ENCODE peak calls at places on chromosomes 7 and 10, in nine cellular contexts. T is fibroblast of lung; D is H9; V is cardiac muscle cell; F is SJCRH30; I is upper lobe of right lung; H is tibial nerve; K is transverse colon; Y is CD8-positive, alpha-beta memory T cell. S is an unnamed sample.

GRCh38 chr7:135768064-135768463 is 19.5 kb upstream of the FAM180A start:
- DNase-seq in T (no peak), D (no peak), V (no peak), F (no peak), I (no peak), H (no peak), K (no peak), Y (no peak), S (no peak)

GRCh38 chr7:128032605-128033235 is 1.5 kb upstream of the LRRC4 start:
- DNase-seq in T (no peak), D (peak; percentile 47), V (no peak), F (no peak), I (peak; percentile 69), H (no peak), K (no peak), Y (no peak), S (no peak)

GRCh38 chr10:82591421-82591820 is 716.4 kb downstream of the NRG3 start:
- DNase-seq in T (no peak), D (no peak), V (no peak), F (no peak), I (no peak), H (no peak), K (no peak), Y (no peak), S (no peak)

GRCh38 chr10:101299211-101299610 is 54.8 kb upstream of the BTRC start:
- DNase-seq in T (no peak), D (no peak), V (no peak), F (no peak), I (no peak), H (no peak), K (no peak), Y (no peak), S (no peak)

GRCh38 chr7:137953692-137954470 is 48.0 kb downstream of the CREB3L2 start:
- DNase-seq in T (peak; percentile 79), D (no peak), V (no peak), F (no peak), I (no peak), H (no peak), K (peak; percentile 43), Y (no peak), S (no peak)

GRCh38 chr10:100109670-100110069 is 28.0 kb upstream of the CPN1 start:
- DNase-seq in T (no peak), D (peak; percentile 52), V (no peak), F (no peak), I (no peak), H (no peak), K (no peak), Y (no peak), S (no peak)

GRCh38 chr7:101885597-101885955 is 68.2 kb downstream of the CUX1 start:
- DNase-seq in T (no peak), D (no peak), V (no peak), F (no peak), I (no peak), H (no peak), K (no peak), Y (no peak), S (peak; percentile 31)

GRCh38 chr10:93921338-93921737 is 27.6 kb downstream of the SLC35G1 start:
- DNase-seq in T (no peak), D (peak; percentile 36), V (no peak), F (no peak), I (no peak), H (no peak), K (peak; percentile 13), Y (peak; percentile 3), S (no peak)

GRCh38 chr7:19110026-19110777 is 7.2 kb downstream of the TWIST1 start:
- DNase-seq in T (no peak), D (no peak), V (no peak), F (no peak), I (no peak), H (no peak), K (no peak), Y (no peak), S (no peak)

GRCh38 chr10:132875435-132875834 is 66.9 kb downstream of the CFAP46 start:
- DNase-seq in T (no peak), D (no peak), V (no peak), F (no peak), I (peak; percentile 11), H (no peak), K (no peak), Y (no peak), S (no peak)

GRCh38 chr10:113987805-113988204 is 55.9 kb upstream of the ADRB1 start:
- DNase-seq in T (peak; percentile 34), D (no peak), V (no peak), F (no peak), I (no peak), H (peak; percentile 23), K (no peak), Y (no peak), S (no peak)

GRCh38 chr10:30529373-30529998 is 95.5 kb downstream of the MAP3K8 start:
- DNase-seq in T (no peak), D (peak; percentile 40), V (no peak), F (no peak), I (peak; percentile 88), H (peak; percentile 36), K (peak; percentile 80), Y (peak; percentile 71), S (peak; percentile 26)

GRCh38 chr10:79429751-79430150 is 15.7 kb downstream of the ZCCHC24 start:
- DNase-seq in T (no peak), D (no peak), V (no peak), F (no peak), I (no peak), H (no peak), K (no peak), Y (no peak), S (no peak)

GRCh38 chr10:5628366-5628765 is 38.0 kb downstream of the ASB13 start:
- DNase-seq in T (peak; percentile 66), D (no peak), V (no peak), F (no peak), I (no peak), H (no peak), K (no peak), Y (no peak), S (no peak)

GRCh38 chr7:81226234-81226633 is 307.4 kb upstream of the SEMA3C start:
- DNase-seq in T (no peak), D (no peak), V (no peak), F (no peak), I (no peak), H (no peak), K (no peak), Y (no peak), S (no peak)

GRCh38 chr7:105222953-105223352 is 165.8 kb downstream of the SRPK2 start:
- DNase-seq in T (no peak), D (no peak), V (no peak), F (peak; percentile 64), I (no peak), H (no peak), K (no peak), Y (no peak), S (no peak)

GRCh38 chr7:36039671-36040070 is 113.4 kb upstream of the EEPD1 start:
- DNase-seq in T (no peak), D (no peak), V (no peak), F (no peak), I (no peak), H (no peak), K (no peak), Y (no peak), S (no peak)

GRCh38 chr7:36036590-36036989 is 116.5 kb upstream of the EEPD1 start:
- DNase-seq in T (no peak), D (no peak), V (peak; percentile 41), F (no peak), I (no peak), H (no peak), K (no peak), Y (no peak), S (no peak)

GRCh38 chr7:36039243-36039642 is 113.8 kb upstream of the EEPD1 start:
- DNase-seq in T (no peak), D (no peak), V (no peak), F (no peak), I (no peak), H (no peak), K (no peak), Y (no peak), S (no peak)

GRCh38 chr7:36037121-36037662 is 115.9 kb upstream of the EEPD1 start:
- DNase-seq in T (peak; percentile 91), D (no peak), V (no peak), F (no peak), I (no peak), H (no peak), K (peak; percentile 37), Y (no peak), S (peak; percentile 46)

GRCh38 chr7:36038063-36038721 is 114.9 kb upstream of the EEPD1 start:
- DNase-seq in T (no peak), D (no peak), V (no peak), F (no peak), I (no peak), H (no peak), K (no peak), Y (no peak), S (no peak)
- H3K4me1 ChIP-seq in T (peaks cover 2% of the 10 kb centered on the region), D (no peaks in the 10 kb centered on the region), V (peaks cover 19% of the 10 kb centered on the region), F (no peaks in the 10 kb centered on the region), I (peaks cover 35% of the 10 kb centered on the region), H (peaks cover 12% of the 10 kb centered on the region), K (peaks cover 13% of the 10 kb centered on the region), Y (no peaks in the 10 kb centered on the region), S (peaks cover 35% of the 10 kb centered on the region)

GRCh38 chr7:139732471-139733167 is 45.2 kb downstream of the HIPK2 start:
- DNase-seq in T (no peak), D (no peak), V (no peak), F (no peak), I (no peak), H (no peak), K (no peak), Y (no peak), S (no peak)
- H3K4me1 ChIP-seq in T (peaks cover 30% of the 10 kb centered on the region), D (no peaks in the 10 kb centered on the region), V (peaks cover 21% of the 10 kb centered on the region), F (peaks cover 18% of the 10 kb centered on the region), I (peaks cover 51% of the 10 kb centered on the region), H (peaks cover 59% of the 10 kb centered on the region), K (peaks cover 39% of the 10 kb centered on the region), Y (peaks cover 26% of the 10 kb centered on the region), S (peaks cover 92% of the 10 kb centered on the region)

DNA sequence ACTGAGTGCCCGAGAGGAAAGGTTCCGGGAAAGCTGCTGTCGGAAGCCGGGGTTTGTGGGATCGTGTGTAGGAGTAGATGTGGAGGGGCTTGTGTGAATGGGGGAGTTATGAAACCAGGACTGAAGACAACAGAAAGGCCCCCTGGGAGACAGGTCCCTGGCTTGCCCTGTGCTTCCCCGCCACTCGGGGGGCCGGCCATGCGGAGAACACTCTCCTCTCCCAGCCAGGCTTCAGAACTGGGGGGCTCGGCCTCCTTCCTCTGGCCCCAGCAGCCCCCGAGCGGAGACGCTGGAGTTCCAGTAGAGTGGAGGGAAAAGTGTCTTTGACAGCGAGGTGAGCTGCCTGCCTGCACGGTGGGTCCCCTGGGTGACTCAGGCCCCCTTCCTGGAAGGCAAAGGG is 185.0 kb downstream of the MGMT start:
- DNase-seq in T (no peak), D (no peak), V (no peak), F (no peak), I (no peak), H (no peak), K (no peak), Y (no peak), S (no peak)
- H3K4me1 ChIP-seq in T (no peaks in the 10 kb centered on the region), D (no peaks in the 10 kb centered on the region), V (no peaks in the 10 kb centered on the region), F (no peaks in the 10 kb centered on the region), I (no peaks in the 10 kb centered on the region), H (no peaks in the 10 kb centered on the region), K (no peaks in the 10 kb centered on the region), Y (no peaks in the 10 kb centered on the region), S (no peaks in the 10 kb centered on the region)

DNA sequence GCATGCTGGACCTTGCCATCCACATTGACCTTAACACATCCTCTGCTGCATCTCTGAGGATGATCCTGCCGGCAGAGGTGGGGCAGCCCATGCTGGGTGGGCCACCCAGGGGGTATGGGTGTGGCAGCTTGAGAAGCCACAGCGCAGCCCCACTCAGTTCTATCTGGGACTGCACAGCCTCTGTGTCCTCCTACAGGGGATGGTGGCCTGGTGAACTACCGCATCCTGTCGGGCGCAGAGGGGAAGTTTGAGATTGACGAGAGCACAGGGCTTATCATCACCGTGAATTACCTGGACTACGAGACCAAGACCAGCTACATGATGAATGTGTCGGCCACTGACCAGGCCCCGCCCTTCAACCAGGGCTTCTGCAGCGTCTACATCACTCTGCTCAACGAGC is 12.2 kb upstream of the C10orf105 start:
- DNase-seq in T (no peak), D (no peak), V (no peak), F (no peak), I (no peak), H (no peak), K (no peak), Y (no peak), S (no peak)
- H3K4me1 ChIP-seq in T (peaks cover 7% of the 10 kb centered on the region), D (peaks cover 3% of the 10 kb centered on the region), V (peaks cover 13% of the 10 kb centered on the region), F (peaks cover 20% of the 10 kb centered on the region), I (peaks cover 50% of the 10 kb centered on the region), H (peaks cover 48% of the 10 kb centered on the region), K (peaks cover 47% of the 10 kb centered on the region), Y (peaks cover 97% of the 10 kb centered on the region), S (peaks cover 16% of the 10 kb centered on the region)